ENCODE peak calls at places on chromosomes 16 and 17, in ten cellular contexts. One of them, this sample, is unnamed. For H3K9me3, the result is how much of the 10 kb centered on the place peaks cover.

GRCh38 chr17:58626905-58627304 is 64.9 kb downstream of the TEX14 start:
- DNase-seq in left ventricle myocardium inferior: no peak
- DNase-seq in gastrocnemius medialis: no peak
- DNase-seq in sigmoid colon: no peak
- DNase-seq in upper lobe of right lung: no peak
- DNase-seq in MM.1S: no peak
- DNase-seq in A549: no peak
- DNase-seq in right lobe of liver: no peak
- DNase-seq in AG04450: no peak
- DNase-seq in tibial artery: no peak
- DNase-seq in this sample: no peak

GRCh38 chr17:81537856-81538555 is 9.8 kb downstream of the FSCN2 start:
- DNase-seq in left ventricle myocardium inferior: no peak
- DNase-seq in tibial artery: no peak
- DNase-seq in A549: no peak
- DNase-seq in gastrocnemius medialis: peak
- DNase-seq in MM.1S: no peak
- DNase-seq in upper lobe of right lung: no peak
- DNase-seq in right lobe of liver: no peak
- DNase-seq in sigmoid colon: no peak
- DNase-seq in AG04450: no peak
- DNase-seq in this sample: peak

GRCh38 chr16:15055141-15056053 is 477 bp downstream of the NTAN1 start:
- DNase-seq in MM.1S: peak
- DNase-seq in right lobe of liver: peak
- DNase-seq in tibial artery: peak
- DNase-seq in upper lobe of right lung: no peak
- DNase-seq in A549: peak
- DNase-seq in left ventricle myocardium inferior: no peak
- DNase-seq in gastrocnemius medialis: peak
- DNase-seq in sigmoid colon: peak
- DNase-seq in AG04450: no peak
- DNase-seq in this sample: no peak

GRCh38 chr17:83012873-83013778 is 66.3 kb upstream of the METRNL start:
- DNase-seq in upper lobe of right lung: no peak
- DNase-seq in left ventricle myocardium inferior: no peak
- DNase-seq in gastrocnemius medialis: no peak
- DNase-seq in tibial artery: no peak
- DNase-seq in sigmoid colon: no peak
- DNase-seq in A549: no peak
- DNase-seq in right lobe of liver: no peak
- DNase-seq in MM.1S: peak
- DNase-seq in AG04450: peak
- DNase-seq in this sample: no peak

GRCh38 chr17:74491645-74492044 is 25.2 kb downstream of the CD300A start:
- DNase-seq in tibial artery: peak
- DNase-seq in MM.1S: no peak
- DNase-seq in gastrocnemius medialis: no peak
- DNase-seq in upper lobe of right lung: peak
- DNase-seq in sigmoid colon: no peak
- DNase-seq in AG04450: no peak
- DNase-seq in left ventricle myocardium inferior: no peak
- DNase-seq in right lobe of liver: peak
- DNase-seq in A549: no peak
- DNase-seq in this sample: no peak

GRCh38 chr16:58814348-58814801 is 80.3 kb upstream of the GOT2 start:
- DNase-seq in MM.1S: peak
- DNase-seq in sigmoid colon: no peak
- DNase-seq in gastrocnemius medialis: peak
- DNase-seq in upper lobe of right lung: peak
- DNase-seq in tibial artery: no peak
- DNase-seq in AG04450: peak
- DNase-seq in right lobe of liver: peak
- DNase-seq in A549: peak
- DNase-seq in left ventricle myocardium inferior: peak
- DNase-seq in this sample: peak

GRCh38 chr17:43658890-43659289 is 2.8 kb downstream of the MEOX1 start:
- DNase-seq in gastrocnemius medialis: no peak
- DNase-seq in tibial artery: no peak
- DNase-seq in MM.1S: no peak
- DNase-seq in AG04450: no peak
- DNase-seq in left ventricle myocardium inferior: no peak
- DNase-seq in sigmoid colon: no peak
- DNase-seq in upper lobe of right lung: no peak
- DNase-seq in A549: no peak
- DNase-seq in right lobe of liver: no peak
- DNase-seq in this sample: no peak

GRCh38 chr16:779561-779960 is 8.6 kb downstream of the RPUSD1 start:
- DNase-seq in right lobe of liver: no peak
- DNase-seq in MM.1S: no peak
- DNase-seq in sigmoid colon: no peak
- DNase-seq in left ventricle myocardium inferior: no peak
- DNase-seq in A549: no peak
- DNase-seq in tibial artery: no peak
- DNase-seq in upper lobe of right lung: no peak
- DNase-seq in gastrocnemius medialis: no peak
- DNase-seq in AG04450: no peak
- DNase-seq in this sample: no peak

GRCh38 chr17:76414334-76415295 is 30.2 kb downstream of the SPHK1 start:
- DNase-seq in A549: no peak
- DNase-seq in gastrocnemius medialis: no peak
- DNase-seq in left ventricle myocardium inferior: peak
- DNase-seq in AG04450: no peak
- DNase-seq in MM.1S: no peak
- DNase-seq in right lobe of liver: no peak
- DNase-seq in upper lobe of right lung: peak
- DNase-seq in sigmoid colon: peak
- DNase-seq in tibial artery: peak
- DNase-seq in this sample: peak

DNA sequence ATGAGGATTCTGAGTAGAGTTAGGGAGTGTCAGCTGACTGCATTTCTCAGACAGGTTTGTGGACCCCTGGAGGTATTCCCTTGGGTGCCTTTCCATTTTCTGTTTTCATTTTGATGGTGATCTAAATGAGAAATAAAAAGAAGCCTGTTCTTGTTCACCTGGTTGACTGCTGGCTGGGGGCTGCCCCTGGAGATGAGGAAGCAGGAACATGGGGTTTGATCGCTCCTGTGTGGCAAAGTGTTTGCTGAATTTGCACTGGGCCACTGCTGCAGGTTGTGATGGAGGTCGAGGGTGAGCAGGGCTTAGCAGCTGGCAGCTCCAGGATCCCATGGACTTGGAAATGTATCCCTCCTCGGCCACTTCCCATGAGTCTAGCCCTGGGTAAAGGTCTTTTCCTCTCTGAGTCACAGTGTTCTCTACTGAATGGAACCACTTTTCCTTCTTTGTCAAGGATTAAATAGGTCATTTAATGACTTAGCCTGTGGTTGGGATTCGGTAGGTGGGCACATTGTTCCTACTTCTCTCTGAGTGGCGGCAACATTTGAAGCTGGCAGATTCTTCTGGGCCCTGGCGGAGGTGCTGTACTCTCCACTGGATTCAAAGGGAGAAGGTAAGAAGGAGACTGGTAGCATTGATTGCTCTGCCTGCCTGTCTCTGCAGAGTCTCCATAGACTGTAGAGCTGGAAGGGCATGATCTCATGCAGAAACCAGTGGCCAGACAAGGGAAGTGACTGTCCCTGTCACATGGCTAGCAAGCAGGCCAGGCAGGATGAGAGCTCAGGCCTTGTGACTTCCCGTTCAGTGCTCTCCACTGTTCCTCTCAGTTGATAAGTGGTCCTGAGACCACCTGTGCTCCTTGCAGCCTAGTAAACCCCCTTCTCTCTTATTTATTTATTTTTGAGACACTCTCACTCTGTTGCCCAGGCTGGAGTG is 17.9 kb downstream of the SNX29 start:
- DNase-seq in A549: no peak
- DNase-seq in right lobe of liver: no peak
- DNase-seq in MM.1S: no peak
- DNase-seq in AG04450: no peak
- DNase-seq in gastrocnemius medialis: peak
- DNase-seq in left ventricle myocardium inferior: no peak
- DNase-seq in upper lobe of right lung: no peak
- DNase-seq in tibial artery: peak
- DNase-seq in sigmoid colon: peak
- DNase-seq in this sample: peak
- H3K27ac ChIP-seq in A549: no peak
- H3K27ac ChIP-seq in right lobe of liver: peak
- H3K27ac ChIP-seq in MM.1S: no peak
- H3K27ac ChIP-seq in AG04450: no peak
- H3K27ac ChIP-seq in gastrocnemius medialis: peak
- H3K27ac ChIP-seq in left ventricle myocardium inferior: peak
- H3K27ac ChIP-seq in upper lobe of right lung: peak
- H3K27ac ChIP-seq in tibial artery: no peak
- H3K27ac ChIP-seq in sigmoid colon: no peak
- H3K27ac ChIP-seq in this sample: peak

GRCh38 chr16:3035289-3035971 is 1.3 kb downstream of the BICDL2 start:
- DNase-seq in sigmoid colon: no peak
- DNase-seq in A549: no peak
- DNase-seq in right lobe of liver: no peak
- DNase-seq in AG04450: no peak
- DNase-seq in upper lobe of right lung: no peak
- DNase-seq in tibial artery: no peak
- DNase-seq in gastrocnemius medialis: no peak
- DNase-seq in MM.1S: no peak
- DNase-seq in left ventricle myocardium inferior: no peak
- DNase-seq in this sample: peak

GRCh38 chr16:3038896-3039295 is 2.2 kb upstream of the BICDL2 start:
- DNase-seq in right lobe of liver: no peak
- DNase-seq in sigmoid colon: no peak
- DNase-seq in AG04450: no peak
- DNase-seq in A549: no peak
- DNase-seq in left ventricle myocardium inferior: no peak
- DNase-seq in upper lobe of right lung: no peak
- DNase-seq in gastrocnemius medialis: no peak
- DNase-seq in MM.1S: no peak
- DNase-seq in tibial artery: no peak
- DNase-seq in this sample: no peak

GRCh38 chr16:3038256-3038655 is 1.5 kb upstream of the BICDL2 start:
- DNase-seq in AG04450: no peak
- DNase-seq in upper lobe of right lung: peak
- DNase-seq in tibial artery: no peak
- DNase-seq in MM.1S: no peak
- DNase-seq in sigmoid colon: no peak
- DNase-seq in A549: no peak
- DNase-seq in left ventricle myocardium inferior: no peak
- DNase-seq in gastrocnemius medialis: no peak
- DNase-seq in right lobe of liver: peak
- DNase-seq in this sample: peak

GRCh38 chr16:3036726-3037315 is at the start of gene BICDL2:
- DNase-seq in MM.1S: no peak
- DNase-seq in tibial artery: no peak
- DNase-seq in left ventricle myocardium inferior: no peak
- DNase-seq in AG04450: no peak
- DNase-seq in gastrocnemius medialis: no peak
- DNase-seq in sigmoid colon: no peak
- DNase-seq in right lobe of liver: no peak
- DNase-seq in upper lobe of right lung: peak
- DNase-seq in A549: no peak
- DNase-seq in this sample: peak

GRCh38 chr16:3035972-3036725 is 595 bp downstream of the BICDL2 start:
- DNase-seq in tibial artery: no peak
- DNase-seq in right lobe of liver: no peak
- DNase-seq in A549: no peak
- DNase-seq in upper lobe of right lung: peak
- DNase-seq in AG04450: no peak
- DNase-seq in MM.1S: no peak
- DNase-seq in sigmoid colon: no peak
- DNase-seq in left ventricle myocardium inferior: no peak
- DNase-seq in gastrocnemius medialis: no peak
- DNase-seq in this sample: peak
- H3K4me3 ChIP-seq in tibial artery: no peak
- H3K4me3 ChIP-seq in right lobe of liver: no peak
- H3K4me3 ChIP-seq in A549: peak
- H3K4me3 ChIP-seq in upper lobe of right lung: peak
- H3K4me3 ChIP-seq in AG04450: no peak
- H3K4me3 ChIP-seq in MM.1S: peak
- H3K4me3 ChIP-seq in sigmoid colon: peak
- H3K4me3 ChIP-seq in left ventricle myocardium inferior: peak
- H3K4me3 ChIP-seq in gastrocnemius medialis: no peak
- H3K4me3 ChIP-seq in this sample: peak

DNA sequence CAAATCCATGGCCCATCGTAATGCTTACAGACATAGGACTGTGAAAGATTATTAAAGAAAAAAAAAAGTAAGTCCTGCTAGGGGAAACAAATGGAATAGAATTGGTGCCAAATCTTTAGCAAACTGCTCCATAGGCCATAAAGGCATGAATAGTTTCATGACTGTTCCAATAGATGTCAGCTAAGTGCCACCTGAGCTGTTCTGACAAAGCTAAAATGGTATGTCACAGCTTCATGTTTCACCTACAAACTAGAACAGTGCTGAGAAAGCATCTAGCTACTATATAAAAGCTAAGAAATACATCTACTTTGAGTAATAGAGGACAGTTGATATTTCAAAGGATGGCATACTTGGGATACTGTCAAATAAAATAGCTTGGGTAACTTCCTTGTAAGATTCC is 771.6 kb upstream of the CA10 start:
- DNase-seq in MM.1S: no peak
- DNase-seq in sigmoid colon: no peak
- DNase-seq in tibial artery: no peak
- DNase-seq in AG04450: no peak
- DNase-seq in A549: no peak
- DNase-seq in upper lobe of right lung: no peak
- DNase-seq in gastrocnemius medialis: no peak
- DNase-seq in right lobe of liver: no peak
- DNase-seq in left ventricle myocardium inferior: no peak
- DNase-seq in this sample: no peak
- H3K9me3 ChIP-seq in MM.1S: under half
- H3K9me3 ChIP-seq in sigmoid colon: under half
- H3K9me3 ChIP-seq in tibial artery: under half
- H3K9me3 ChIP-seq in AG04450: under half
- H3K9me3 ChIP-seq in A549: under half
- H3K9me3 ChIP-seq in upper lobe of right lung: under half
- H3K9me3 ChIP-seq in gastrocnemius medialis: under half
- H3K9me3 ChIP-seq in right lobe of liver: under half
- H3K9me3 ChIP-seq in left ventricle myocardium inferior: under half
- H3K9me3 ChIP-seq in this sample: under half

DNA sequence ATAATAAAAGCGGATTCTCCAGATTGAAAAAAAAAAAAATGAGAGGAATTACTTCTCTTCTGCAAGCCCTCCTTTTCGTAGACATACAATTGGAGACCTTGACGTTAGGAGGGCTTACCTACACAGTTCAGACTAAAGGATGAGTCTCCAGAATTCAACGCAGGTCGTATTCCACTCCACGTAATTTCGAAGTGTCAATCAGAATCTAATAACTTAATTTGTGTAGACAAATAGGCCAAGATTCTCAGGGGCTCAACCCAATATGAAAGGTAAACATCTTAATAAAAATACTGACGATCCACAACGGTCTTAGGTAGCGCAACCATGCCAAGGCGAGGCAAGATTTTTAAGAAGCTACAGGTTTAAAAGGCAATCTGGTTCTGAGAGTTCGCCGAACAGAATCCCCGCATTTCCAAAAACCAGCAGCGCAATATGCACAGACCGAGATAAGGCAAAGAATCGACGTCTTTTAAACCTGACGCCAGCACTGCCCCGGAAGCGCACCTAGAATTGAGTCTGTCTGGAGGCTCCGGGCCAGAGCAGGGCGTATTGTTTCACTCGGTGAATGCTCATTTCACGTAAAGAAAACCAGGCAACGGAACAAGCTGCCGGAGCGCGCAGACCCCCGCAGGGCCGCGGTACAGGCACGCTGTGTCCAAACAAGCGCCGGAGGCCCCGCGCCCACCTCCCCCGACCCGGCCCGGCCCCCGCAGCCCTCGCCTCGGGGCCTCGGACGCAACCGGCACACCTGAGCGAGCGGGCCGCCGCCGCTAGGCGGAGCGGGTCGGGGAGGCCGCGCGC is 623 bp downstream of the MBTPS1 start:
- DNase-seq in left ventricle myocardium inferior: no peak
- DNase-seq in gastrocnemius medialis: peak
- DNase-seq in A549: peak
- DNase-seq in sigmoid colon: no peak
- DNase-seq in tibial artery: no peak
- DNase-seq in upper lobe of right lung: no peak
- DNase-seq in AG04450: no peak
- DNase-seq in right lobe of liver: peak
- DNase-seq in MM.1S: peak
- DNase-seq in this sample: no peak
- H3K27ac ChIP-seq in left ventricle myocardium inferior: peak
- H3K27ac ChIP-seq in gastrocnemius medialis: peak
- H3K27ac ChIP-seq in A549: peak
- H3K27ac ChIP-seq in sigmoid colon: peak
- H3K27ac ChIP-seq in tibial artery: peak
- H3K27ac ChIP-seq in upper lobe of right lung: peak
- H3K27ac ChIP-seq in AG04450: peak
- H3K27ac ChIP-seq in right lobe of liver: peak
- H3K27ac ChIP-seq in MM.1S: peak
- H3K27ac ChIP-seq in this sample: peak